ENCODE peak calls at places on chromosomes 5 and 9, in five cellular contexts. One of them, this sample, is unnamed.

GRCh38 chr9:83236029-83236696 is 173.2 kb upstream of the RASEF start:
- DNase-seq in WERI-Rb-1: no peak
- DNase-seq in GM13976: no peak
- DNase-seq in activated T-helper 9 cell treated with anti-CD3 and anti-CD28 coated beads, Interleukin-2, amount 50 U/mL, for 16 hours: no peak
- DNase-seq in Ammon's horn: no peak
- DNase-seq in this sample: no peak

GRCh38 chr9:38067611-38067891 is 1.5 kb downstream of the SHB start:
- DNase-seq in WERI-Rb-1: peak
- DNase-seq in GM13976: no peak
- DNase-seq in activated T-helper 9 cell treated with anti-CD3 and anti-CD28 coated beads, Interleukin-2, amount 50 U/mL, for 16 hours: no peak
- DNase-seq in Ammon's horn: no peak
- DNase-seq in this sample: no peak

GRCh38 chr9:14311940-14312572 is 1.9 kb downstream of the NFIB start:
- DNase-seq in WERI-Rb-1: no peak
- DNase-seq in GM13976: no peak
- DNase-seq in activated T-helper 9 cell treated with anti-CD3 and anti-CD28 coated beads, Interleukin-2, amount 50 U/mL, for 16 hours: no peak
- DNase-seq in Ammon's horn: no peak
- DNase-seq in this sample: no peak

GRCh38 chr9:126791406-126792230 is 13.2 kb upstream of the ZBTB43 start:
- DNase-seq in WERI-Rb-1: no peak
- DNase-seq in GM13976: no peak
- DNase-seq in activated T-helper 9 cell treated with anti-CD3 and anti-CD28 coated beads, Interleukin-2, amount 50 U/mL, for 16 hours: no peak
- DNase-seq in Ammon's horn: no peak
- DNase-seq in this sample: no peak

GRCh38 chr9:127059030-127059429 is 63.4 kb downstream of the ANGPTL2 start:
- DNase-seq in WERI-Rb-1: no peak
- DNase-seq in GM13976: no peak
- DNase-seq in activated T-helper 9 cell treated with anti-CD3 and anti-CD28 coated beads, Interleukin-2, amount 50 U/mL, for 16 hours: no peak
- DNase-seq in Ammon's horn: no peak
- DNase-seq in this sample: no peak

GRCh38 chr5:76256116-76256889 is 146.8 kb upstream of the IQGAP2 start:
- DNase-seq in WERI-Rb-1: peak
- DNase-seq in GM13976: peak
- DNase-seq in activated T-helper 9 cell treated with anti-CD3 and anti-CD28 coated beads, Interleukin-2, amount 50 U/mL, for 16 hours: peak
- DNase-seq in Ammon's horn: peak
- DNase-seq in this sample: peak

GRCh38 chr9:78778843-78779486 is 482.0 kb downstream of the PSAT1 start:
- DNase-seq in WERI-Rb-1: no peak
- DNase-seq in GM13976: no peak
- DNase-seq in activated T-helper 9 cell treated with anti-CD3 and anti-CD28 coated beads, Interleukin-2, amount 50 U/mL, for 16 hours: no peak
- DNase-seq in Ammon's horn: no peak
- DNase-seq in this sample: no peak

GRCh38 chr5:178388381-178389030 is 155.9 kb upstream of the PHYKPL start:
- DNase-seq in WERI-Rb-1: no peak
- DNase-seq in GM13976: no peak
- DNase-seq in activated T-helper 9 cell treated with anti-CD3 and anti-CD28 coated beads, Interleukin-2, amount 50 U/mL, for 16 hours: no peak
- DNase-seq in Ammon's horn: no peak
- DNase-seq in this sample: no peak

GRCh38 chr5:156402387-156402921 is 75.5 kb downstream of the SGCD start:
- DNase-seq in WERI-Rb-1: no peak
- DNase-seq in GM13976: peak
- DNase-seq in activated T-helper 9 cell treated with anti-CD3 and anti-CD28 coated beads, Interleukin-2, amount 50 U/mL, for 16 hours: peak
- DNase-seq in Ammon's horn: peak
- DNase-seq in this sample: peak

GRCh38 chr9:14511452-14511851 is 181.8 kb downstream of the ZDHHC21 start:
- DNase-seq in WERI-Rb-1: no peak
- DNase-seq in GM13976: peak
- DNase-seq in activated T-helper 9 cell treated with anti-CD3 and anti-CD28 coated beads, Interleukin-2, amount 50 U/mL, for 16 hours: no peak
- DNase-seq in Ammon's horn: no peak
- DNase-seq in this sample: no peak

GRCh38 chr5:93274291-93274690 is 306.7 kb downstream of the NR2F1-AS1 start:
- DNase-seq in WERI-Rb-1: no peak
- DNase-seq in GM13976: no peak
- DNase-seq in activated T-helper 9 cell treated with anti-CD3 and anti-CD28 coated beads, Interleukin-2, amount 50 U/mL, for 16 hours: no peak
- DNase-seq in Ammon's horn: no peak
- DNase-seq in this sample: no peak

GRCh38 chr5:79793304-79793703 is 103.7 kb downstream of the CMYA5 start:
- DNase-seq in WERI-Rb-1: no peak
- DNase-seq in GM13976: no peak
- DNase-seq in activated T-helper 9 cell treated with anti-CD3 and anti-CD28 coated beads, Interleukin-2, amount 50 U/mL, for 16 hours: no peak
- DNase-seq in Ammon's horn: no peak
- DNase-seq in this sample: no peak